ENCODE peak calls at places on chromosomes 12 and 14, in four cellular contexts. B is body of pancreas, J is HCT116, Q is hepatocyte. O is an unnamed sample.
A peak's percentile ranks its signal among the peaks of the same experiment; 100 is the strongest.

GRCh38 chr12:103470664-103471063 is 25.1 kb downstream of the C12orf42 start:
- DNase-seq in B (no peak), J (no peak), Q (no peak), O (no peak)

GRCh38 chr12:100867639-100868393 is 73.2 kb downstream of the ANO4 start:
- DNase-seq in B (no peak), J (no peak), Q (no peak), O (no peak)

GRCh38 chr12:130335517-130336392 is 1.9 kb upstream of the PIWIL1 start:
- DNase-seq in B (peak; percentile 69), J (peak; percentile 40), Q (peak; percentile 83), O (no peak)

GRCh38 chr14:50260511-50260910 is 29.1 kb upstream of the SOS2 start:
- DNase-seq in B (peak; percentile 9), J (peak; percentile 3), Q (no peak), O (peak; percentile 16)

GRCh38 chr12:13114251-13115052 is 11.0 kb upstream of the GSG1 start:
- DNase-seq in B (no peak), J (no peak), Q (no peak), O (no peak)

GRCh38 chr14:91350483-91350812 is 67.2 kb downstream of the CCDC88C start:
- DNase-seq in B (no peak), J (no peak), Q (no peak), O (no peak)

GRCh38 chr12:64110864-64111263 is 111.2 kb downstream of the KICS2 start:
- DNase-seq in B (no peak), J (no peak), Q (no peak), O (no peak)

GRCh38 chr14:69501362-69501964 is 16.9 kb downstream of the PLEKHD1 start:
- DNase-seq in B (peak; percentile 38), J (no peak), Q (peak; percentile 50), O (no peak)

GRCh38 chr12:54012631-54013398 is 4.0 kb downstream of the HOXC8 start:
- DNase-seq in B (no peak), J (no peak), Q (no peak), O (peak; percentile 19)

GRCh38 chr12:56220611-56221232 is 1.0 kb downstream of the RNF41 start:
- DNase-seq in B (peak; percentile 7), J (no peak), Q (no peak), O (no peak)

GRCh38 chr12:30974746-30975500 is 48.4 kb downstream of the TSPAN11 start:
- DNase-seq in B (no peak), J (no peak), Q (no peak), O (peak; percentile 24)

GRCh38 chr12:98998697-98999299 is 353.7 kb downstream of the APAF1 start:
- DNase-seq in B (no peak), J (peak; percentile 12), Q (peak; percentile 61), O (peak; percentile 1)

GRCh38 chr12:27333311-27334009 is 824 bp downstream of the BMAL2 start:
- DNase-seq in B (peak; percentile 37), J (no peak), Q (peak; percentile 58), O (peak; percentile 71)

GRCh38 chr14:48568688-48569087 is 893.3 kb upstream of the MDGA2 start:
- DNase-seq in B (no peak), J (no peak), Q (no peak), O (no peak)

DNA sequence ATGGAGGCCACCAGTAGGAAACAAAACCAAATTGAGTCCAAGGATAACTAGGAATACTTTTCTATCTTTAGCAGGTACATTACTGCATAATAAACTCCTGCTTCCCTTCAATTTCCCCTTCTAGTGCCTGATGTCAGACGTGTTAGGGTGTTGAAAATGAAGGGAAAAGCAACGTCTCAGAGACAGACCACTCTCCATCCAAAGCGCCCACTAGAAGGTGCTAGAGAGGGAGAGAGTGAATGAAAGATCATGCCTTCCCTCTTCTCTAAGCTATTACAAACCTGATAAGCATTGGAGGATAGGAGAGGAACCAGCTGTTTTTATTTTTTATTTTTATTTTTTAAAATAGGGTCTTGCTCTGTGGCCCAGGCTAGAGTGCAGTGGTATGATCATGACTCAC is 64.1 kb downstream of the ZNF641 start:
- DNase-seq in B (no peak), J (no peak), Q (peak; percentile 16), O (no peak)
- TF ChIP-seq CTCF in B (no peak), J (peak; percentile 4), Q (peak; percentile 34), O (no peak)

DNA sequence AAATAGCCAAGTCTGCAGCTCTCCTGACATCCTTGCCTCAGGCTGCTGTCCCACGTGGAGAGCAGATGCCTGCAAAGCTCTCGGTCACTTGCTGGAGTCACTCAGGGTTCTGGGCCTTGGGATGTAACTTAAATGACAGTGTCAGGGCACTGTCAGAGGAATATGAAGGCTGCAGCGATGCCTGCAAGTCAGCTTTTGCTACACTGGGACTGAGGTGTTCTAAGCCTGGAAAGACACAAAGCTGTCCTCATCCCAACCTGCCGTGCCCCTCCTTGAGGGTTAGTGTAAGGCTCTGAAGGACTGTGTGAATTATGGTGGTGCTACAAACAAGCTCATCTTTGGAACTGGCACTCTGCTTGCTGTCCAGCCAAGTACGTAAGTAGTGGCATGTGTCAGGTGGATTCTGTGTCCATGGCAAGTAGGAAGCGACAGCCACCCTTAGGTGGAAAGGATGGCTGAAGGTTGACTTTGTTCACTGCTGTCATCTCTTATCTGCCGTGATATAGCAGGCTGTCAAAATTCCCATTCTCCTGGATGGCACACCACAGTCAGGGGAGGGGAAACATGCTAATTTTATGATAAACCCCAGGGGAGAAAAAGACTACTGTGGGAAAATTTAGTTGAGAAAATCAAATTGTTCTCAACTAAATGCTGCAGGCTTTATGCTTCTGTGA is 79.9 kb downstream of the DAD1 start:
- DNase-seq in B (no peak), J (no peak), Q (no peak), O (no peak)
- H3K4me1 ChIP-seq in B (peaks cover 19% of the 10 kb centered on the region), J (no peaks in the 10 kb centered on the region), Q (peaks cover 23% of the 10 kb centered on the region), O (no peaks in the 10 kb centered on the region)

DNA sequence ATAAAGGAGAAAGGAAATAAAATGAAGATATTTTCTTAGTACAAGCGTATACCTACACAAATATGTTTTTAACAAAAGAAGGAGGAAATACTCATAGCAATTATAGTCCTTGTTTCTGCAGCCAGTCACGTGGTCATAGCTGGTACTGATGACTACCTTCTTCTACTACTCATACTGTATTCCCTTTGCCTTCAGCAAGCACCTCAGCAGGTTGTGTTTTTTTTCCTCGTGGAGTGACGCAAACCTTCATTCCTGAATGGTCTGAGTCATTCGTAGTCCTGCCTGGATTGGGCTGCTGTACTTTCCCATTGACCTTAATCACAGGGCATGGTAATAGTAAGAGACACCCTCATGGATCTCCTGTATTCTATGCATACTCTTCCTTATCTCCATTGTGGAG is 25.7 kb upstream of the SLC16A7 start:
- DNase-seq in B (no peak), J (no peak), Q (peak; percentile 20), O (no peak)
- H3K9me3 ChIP-seq in B (no peaks in the 10 kb centered on the region), J (no peaks in the 10 kb centered on the region), Q (no peaks in the 10 kb centered on the region), O (no peaks in the 10 kb centered on the region)

GRCh38 chr12:132164426-132164825 is 20.2 kb downstream of the NOC4L start:
- DNase-seq in B (no peak), J (no peak), Q (no peak), O (no peak)

GRCh38 chr12:132165584-132165983 is 21.3 kb downstream of the NOC4L start:
- DNase-seq in B (no peak), J (no peak), Q (no peak), O (no peak)

GRCh38 chr12:132162508-132163031 is 18.3 kb downstream of the NOC4L start:
- DNase-seq in B (no peak), J (no peak), Q (no peak), O (peak; percentile 19)

GRCh38 chr12:132163041-132163910 is 19.0 kb downstream of the NOC4L start:
- DNase-seq in B (no peak), J (no peak), Q (no peak), O (peak; percentile 48)

DNA sequence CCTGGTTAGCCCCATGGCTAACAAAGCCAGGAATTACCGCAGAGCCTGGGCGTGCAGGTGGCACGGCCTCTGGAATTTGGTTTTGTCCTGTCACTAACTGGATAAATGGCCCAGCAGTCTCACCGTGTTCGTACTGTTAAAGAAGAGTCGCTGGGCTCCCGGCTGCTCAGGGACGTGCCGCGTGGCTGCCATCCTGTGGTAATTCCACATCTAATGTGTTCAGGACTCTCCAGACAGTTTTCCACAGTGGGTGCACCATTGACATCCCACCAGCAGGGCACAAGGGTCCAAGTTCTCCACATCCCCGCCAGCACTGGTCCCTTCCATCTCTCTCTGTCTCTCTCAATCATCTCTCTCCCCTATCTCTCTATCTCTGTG is 19.6 kb downstream of the NOC4L start:
- DNase-seq in B (no peak), J (no peak), Q (no peak), O (no peak)
- TF ChIP-seq CTCF in B (no peak), J (no peak), Q (no peak), O (no peak)

GRCh38 chr12:104494137-104494815 is 37.5 kb downstream of the CHST11 start:
- DNase-seq in B (peak; percentile 23), J (no peak), Q (no peak), O (no peak)
- H3K4me1 ChIP-seq in B (peaks cover 13% of the 10 kb centered on the region), J (no peaks in the 10 kb centered on the region), Q (no peaks in the 10 kb centered on the region), O (no peaks in the 10 kb centered on the region)

GRCh38 chr14:26846388-26846787 is 248.6 kb upstream of the NOVA1 start:
- DNase-seq in B (no peak), J (no peak), Q (no peak), O (no peak)
- H3K9me3 ChIP-seq in B (no peaks in the 10 kb centered on the region), J (peaks cover 28% of the 10 kb centered on the region), Q (no peaks in the 10 kb centered on the region), O (no peaks in the 10 kb centered on the region)

GRCh38 chr12:6463211-6463610 is 7.3 kb downstream of the VAMP1 start:
- DNase-seq in B (no peak), J (no peak), Q (no peak), O (no peak)
- TF ChIP-seq CTCF in B (no peak), J (no peak), Q (no peak), O (no peak)

GRCh38 chr12:47222592-47222959 is 142.8 kb upstream of the AMIGO2 start:
- DNase-seq in B (no peak), J (no peak), Q (no peak), O (no peak)

GRCh38 chr12:47218191-47218654 is 138.5 kb upstream of the AMIGO2 start:
- DNase-seq in B (no peak), J (no peak), Q (no peak), O (no peak)

GRCh38 chr12:47221256-47222023 is 141.7 kb upstream of the AMIGO2 start:
- DNase-seq in B (no peak), J (no peak), Q (no peak), O (no peak)

GRCh38 chr12:47216150-47216677 is 136.5 kb upstream of the AMIGO2 start:
- DNase-seq in B (no peak), J (no peak), Q (no peak), O (no peak)

GRCh38 chr12:47219243-47219642 is 139.5 kb upstream of the AMIGO2 start:
- DNase-seq in B (peak; percentile 30), J (no peak), Q (no peak), O (no peak)
- H3K4me1 ChIP-seq in B (peaks cover 25% of the 10 kb centered on the region), J (peaks cover 7% of the 10 kb centered on the region), Q (peaks cover 27% of the 10 kb centered on the region), O (peaks cover 17% of the 10 kb centered on the region)

DNA sequence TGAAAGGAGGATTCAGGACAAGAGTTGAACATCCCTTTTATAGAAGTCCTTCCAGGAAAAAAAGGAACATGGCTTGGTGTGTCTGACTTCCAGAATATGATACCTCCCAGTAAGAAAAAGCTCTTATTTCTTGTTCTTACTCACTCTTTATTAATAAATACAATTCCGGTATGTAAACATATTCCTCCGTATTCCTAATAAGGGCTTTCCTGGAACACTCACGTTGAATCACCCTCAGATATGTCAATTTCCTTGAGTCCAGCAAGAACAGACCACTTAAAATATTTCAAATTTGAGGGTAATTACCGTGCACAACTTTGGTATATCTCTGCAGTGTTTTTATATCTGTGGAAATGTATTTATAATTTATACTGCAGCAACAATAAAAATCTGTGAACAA is 385.6 kb downstream of the SYT1 start:
- DNase-seq in B (no peak), J (no peak), Q (no peak), O (no peak)
- H3K9me3 ChIP-seq in B (no peaks in the 10 kb centered on the region), J (no peaks in the 10 kb centered on the region), Q (no peaks in the 10 kb centered on the region), O (no peaks in the 10 kb centered on the region)

O was measured in mucosa of descending colon.